ENCODE peak calls at places on chromosomes 16 and 17, in five cellular contexts. H is NCI-H146; Q is astrocyte of the spinal cord; L is stimulated activated CD8-positive, alpha-beta memory T cell treated with anti-CD3 and anti-CD28 coated beads, Interleukin-7, amount 100 ng/mL, for 1 hour; Z is neural progenitor cell. W is an unnamed sample.

GRCh38 chr16:49578435-49579024 is 204.9 kb downstream of the C16orf78 start:
- DNase-seq in H (no peak), Q (no peak), L (no peak), Z (no peak), W (no peak)

GRCh38 chr17:36148559-36149295 is 27.7 kb downstream of the TBC1D3B start:
- DNase-seq in H (peak; percentile 2), Q (peak; percentile 82), L (peak; percentile 30), Z (peak; percentile 80), W (peak; percentile 88)

GRCh38 chr17:1512351-1512750 is 4.1 kb downstream of the INPP5K start:
- DNase-seq in H (no peak), Q (no peak), L (no peak), Z (no peak), W (no peak)

GRCh38 chr16:80176114-80176513 is 364.7 kb upstream of the DYNLRB2 start:
- DNase-seq in H (no peak), Q (no peak), L (no peak), Z (no peak), W (no peak)

GRCh38 chr16:2691491-2692248 is 9.3 kb downstream of the KCTD5 start:
- DNase-seq in H (no peak), Q (no peak), L (no peak), Z (no peak), W (no peak)

GRCh38 chr16:11392041-11392581 is 46.9 kb downstream of the RMI2 start:
- DNase-seq in H (no peak), Q (no peak), L (no peak), Z (no peak), W (no peak)

GRCh38 chr17:80195671-80196529 is 24.2 kb downstream of the SGSH start:
- DNase-seq in H (peak; percentile 39), Q (peak; percentile 5), L (peak; percentile 37), Z (peak; percentile 59), W (peak; percentile 40)

GRCh38 chr16:47037396-47037745 is 63.9 kb upstream of the DNAJA2 start:
- DNase-seq in H (peak; percentile 31), Q (peak; percentile 5), L (peak; percentile 2), Z (peak; percentile 48), W (peak; percentile 38)

GRCh38 chr16:50025544-50025931 is 513 bp downstream of the CNEP1R1 start:
- DNase-seq in H (peak; percentile 4), Q (peak; percentile 15), L (peak; percentile 2), Z (no peak), W (peak; percentile 57)

GRCh38 chr17:65749479-65749878 is 188.0 kb upstream of the AXIN2 start:
- DNase-seq in H (no peak), Q (peak; percentile 22), L (no peak), Z (no peak), W (no peak)

GRCh38 chr17:10135539-10136257 is 62.7 kb downstream of the GAS7 start:
- DNase-seq in H (no peak), Q (peak; percentile 42), L (no peak), Z (no peak), W (no peak)

GRCh38 chr17:10838682-10839081 is 795 bp upstream of the PIRT start:
- DNase-seq in H (no peak), Q (no peak), L (no peak), Z (no peak), W (no peak)

GRCh38 chr17:1083451-1084187 is 86.7 kb downstream of the TIMM22 start:
- DNase-seq in H (no peak), Q (no peak), L (no peak), Z (peak; percentile 77), W (peak; percentile 82)

GRCh38 chr16:11560701-11561439 is 25.8 kb downstream of the LITAF start:
- DNase-seq in H (no peak), Q (peak; percentile 9), L (peak; percentile 27), Z (peak; percentile 31), W (no peak)

GRCh38 chr17:12789976-12790805 is 893 bp downstream of the ARHGAP44 start:
- DNase-seq in H (peak; percentile 40), Q (no peak), L (no peak), Z (peak; percentile 63), W (no peak)

GRCh38 chr16:82769845-82770244 is 143.1 kb downstream of the CDH13 start:
- DNase-seq in H (no peak), Q (no peak), L (no peak), Z (no peak), W (peak; percentile 7)

GRCh38 chr17:34561328-34561727 is 18.1 kb upstream of the TMEM132E start:
- DNase-seq in H (no peak), Q (no peak), L (no peak), Z (no peak), W (no peak)

GRCh38 chr17:15977894-15978293 is 21.6 kb downstream of the ZSWIM7 start:
- DNase-seq in H (no peak), Q (no peak), L (no peak), Z (no peak), W (no peak)

GRCh38 chr16:5504028-5504758 is 406.6 kb upstream of the EEF2KMT start:
- DNase-seq in H (no peak), Q (peak; percentile 64), L (no peak), Z (no peak), W (peak; percentile 76)

GRCh38 chr17:82599674-82600661 is 48.3 kb downstream of the WDR45B start:
- DNase-seq in H (no peak), Q (no peak), L (no peak), Z (no peak), W (no peak)

GRCh38 chr16:85767569-85767968 is 16.7 kb upstream of the C16orf74 start:
- DNase-seq in H (no peak), Q (peak; percentile 79), L (no peak), Z (no peak), W (no peak)

GRCh38 chr17:44637066-44637465 is 19.2 kb upstream of the MEIOC start:
- DNase-seq in H (no peak), Q (peak; percentile 30), L (no peak), Z (no peak), W (no peak)

W was measured in NCI-H82.